ENCODE peak calls at places on chromosome 3, in nine cellular contexts. One of them, this sample, is unnamed.

GRCh38 chr3:147937341-147937740 is 528.2 kb downstream of the ZIC1 start:
- DNase-seq in lower leg skin: no peak
- DNase-seq in NCI-H446: no peak
- DNase-seq in NCI-H2029: no peak
- DNase-seq in activated CD8-positive, alpha-beta memory T cell treated with anti-CD3 and anti-CD28 coated beads for 24 hours: no peak
- DNase-seq in NCI-H345: no peak
- DNase-seq in suprapubic skin: no peak
- DNase-seq in activated T-cell treated with anti-CD3 and anti-CD28 coated beads for 24 hours: no peak
- DNase-seq in activated naive CD4-positive, alpha-beta T cell treated with anti-CD3 and anti-CD28 coated beads, Interleukin-2, amount 50 U/mL, for 16 hours: no peak
- DNase-seq in this sample: no peak

GRCh38 chr3:126926684-126927404 is 56.1 kb upstream of the PLXNA1 start:
- DNase-seq in suprapubic skin: no peak
- DNase-seq in activated T-cell treated with anti-CD3 and anti-CD28 coated beads for 24 hours: no peak
- DNase-seq in NCI-H446: no peak
- DNase-seq in NCI-H345: no peak
- DNase-seq in lower leg skin: no peak
- DNase-seq in activated naive CD4-positive, alpha-beta T cell treated with anti-CD3 and anti-CD28 coated beads, Interleukin-2, amount 50 U/mL, for 16 hours: no peak
- DNase-seq in NCI-H2029: no peak
- DNase-seq in activated CD8-positive, alpha-beta memory T cell treated with anti-CD3 and anti-CD28 coated beads for 24 hours: no peak
- DNase-seq in this sample: no peak

GRCh38 chr3:11574981-11575669 is 68.6 kb downstream of the VGLL4 start:
- DNase-seq in suprapubic skin: no peak
- DNase-seq in lower leg skin: peak
- DNase-seq in NCI-H345: no peak
- DNase-seq in activated CD8-positive, alpha-beta memory T cell treated with anti-CD3 and anti-CD28 coated beads for 24 hours: no peak
- DNase-seq in NCI-H2029: no peak
- DNase-seq in activated T-cell treated with anti-CD3 and anti-CD28 coated beads for 24 hours: no peak
- DNase-seq in NCI-H446: no peak
- DNase-seq in activated naive CD4-positive, alpha-beta T cell treated with anti-CD3 and anti-CD28 coated beads, Interleukin-2, amount 50 U/mL, for 16 hours: no peak
- DNase-seq in this sample: no peak

GRCh38 chr3:62051506-62051905 is 321.8 kb downstream of the FEZF2 start:
- DNase-seq in activated CD8-positive, alpha-beta memory T cell treated with anti-CD3 and anti-CD28 coated beads for 24 hours: no peak
- DNase-seq in lower leg skin: no peak
- DNase-seq in NCI-H446: no peak
- DNase-seq in NCI-H345: peak
- DNase-seq in activated naive CD4-positive, alpha-beta T cell treated with anti-CD3 and anti-CD28 coated beads, Interleukin-2, amount 50 U/mL, for 16 hours: no peak
- DNase-seq in activated T-cell treated with anti-CD3 and anti-CD28 coated beads for 24 hours: no peak
- DNase-seq in NCI-H2029: peak
- DNase-seq in suprapubic skin: no peak
- DNase-seq in this sample: no peak

GRCh38 chr3:149657796-149658443 is at the start of gene WWTR1:
- DNase-seq in activated T-cell treated with anti-CD3 and anti-CD28 coated beads for 24 hours: no peak
- DNase-seq in suprapubic skin: peak
- DNase-seq in NCI-H446: peak
- DNase-seq in NCI-H345: peak
- DNase-seq in NCI-H2029: peak
- DNase-seq in activated CD8-positive, alpha-beta memory T cell treated with anti-CD3 and anti-CD28 coated beads for 24 hours: peak
- DNase-seq in lower leg skin: peak
- DNase-seq in activated naive CD4-positive, alpha-beta T cell treated with anti-CD3 and anti-CD28 coated beads, Interleukin-2, amount 50 U/mL, for 16 hours: peak
- DNase-seq in this sample: peak

GRCh38 chr3:190505381-190506003 is 8.4 kb upstream of the IL1RAP start:
- DNase-seq in NCI-H446: no peak
- DNase-seq in activated T-cell treated with anti-CD3 and anti-CD28 coated beads for 24 hours: no peak
- DNase-seq in activated naive CD4-positive, alpha-beta T cell treated with anti-CD3 and anti-CD28 coated beads, Interleukin-2, amount 50 U/mL, for 16 hours: no peak
- DNase-seq in activated CD8-positive, alpha-beta memory T cell treated with anti-CD3 and anti-CD28 coated beads for 24 hours: no peak
- DNase-seq in NCI-H2029: no peak
- DNase-seq in suprapubic skin: no peak
- DNase-seq in NCI-H345: no peak
- DNase-seq in lower leg skin: no peak
- DNase-seq in this sample: no peak

GRCh38 chr3:16251316-16252085 is 13.2 kb downstream of the DPH3 start:
- DNase-seq in NCI-H2029: no peak
- DNase-seq in suprapubic skin: no peak
- DNase-seq in NCI-H446: no peak
- DNase-seq in activated T-cell treated with anti-CD3 and anti-CD28 coated beads for 24 hours: no peak
- DNase-seq in activated CD8-positive, alpha-beta memory T cell treated with anti-CD3 and anti-CD28 coated beads for 24 hours: no peak
- DNase-seq in NCI-H345: no peak
- DNase-seq in lower leg skin: no peak
- DNase-seq in activated naive CD4-positive, alpha-beta T cell treated with anti-CD3 and anti-CD28 coated beads, Interleukin-2, amount 50 U/mL, for 16 hours: no peak
- DNase-seq in this sample: no peak

GRCh38 chr3:148958681-148959080 is 32.7 kb upstream of the GYG1 start:
- DNase-seq in activated T-cell treated with anti-CD3 and anti-CD28 coated beads for 24 hours: no peak
- DNase-seq in activated CD8-positive, alpha-beta memory T cell treated with anti-CD3 and anti-CD28 coated beads for 24 hours: no peak
- DNase-seq in lower leg skin: no peak
- DNase-seq in suprapubic skin: no peak
- DNase-seq in activated naive CD4-positive, alpha-beta T cell treated with anti-CD3 and anti-CD28 coated beads, Interleukin-2, amount 50 U/mL, for 16 hours: no peak
- DNase-seq in NCI-H446: no peak
- DNase-seq in NCI-H345: no peak
- DNase-seq in NCI-H2029: no peak
- DNase-seq in this sample: no peak

GRCh38 chr3:182795383-182795782 is 2.1 kb downstream of the ATP11B start:
- DNase-seq in suprapubic skin: no peak
- DNase-seq in lower leg skin: no peak
- DNase-seq in NCI-H2029: no peak
- DNase-seq in NCI-H446: no peak
- DNase-seq in activated CD8-positive, alpha-beta memory T cell treated with anti-CD3 and anti-CD28 coated beads for 24 hours: no peak
- DNase-seq in activated naive CD4-positive, alpha-beta T cell treated with anti-CD3 and anti-CD28 coated beads, Interleukin-2, amount 50 U/mL, for 16 hours: no peak
- DNase-seq in NCI-H345: no peak
- DNase-seq in activated T-cell treated with anti-CD3 and anti-CD28 coated beads for 24 hours: peak
- DNase-seq in this sample: peak

GRCh38 chr3:152707314-152707713 is 127.6 kb upstream of the P2RY1 start:
- DNase-seq in suprapubic skin: no peak
- DNase-seq in NCI-H2029: no peak
- DNase-seq in activated T-cell treated with anti-CD3 and anti-CD28 coated beads for 24 hours: no peak
- DNase-seq in NCI-H446: no peak
- DNase-seq in activated CD8-positive, alpha-beta memory T cell treated with anti-CD3 and anti-CD28 coated beads for 24 hours: no peak
- DNase-seq in activated naive CD4-positive, alpha-beta T cell treated with anti-CD3 and anti-CD28 coated beads, Interleukin-2, amount 50 U/mL, for 16 hours: no peak
- DNase-seq in NCI-H345: no peak
- DNase-seq in lower leg skin: no peak
- DNase-seq in this sample: no peak

GRCh38 chr3:146968204-146968651 is 363.1 kb upstream of the PLSCR5 start:
- DNase-seq in lower leg skin: no peak
- DNase-seq in activated CD8-positive, alpha-beta memory T cell treated with anti-CD3 and anti-CD28 coated beads for 24 hours: no peak
- DNase-seq in NCI-H2029: no peak
- DNase-seq in activated T-cell treated with anti-CD3 and anti-CD28 coated beads for 24 hours: no peak
- DNase-seq in suprapubic skin: no peak
- DNase-seq in NCI-H446: no peak
- DNase-seq in NCI-H345: no peak
- DNase-seq in activated naive CD4-positive, alpha-beta T cell treated with anti-CD3 and anti-CD28 coated beads, Interleukin-2, amount 50 U/mL, for 16 hours: no peak
- DNase-seq in this sample: no peak

GRCh38 chr3:2810723-2811122 is 299.5 kb downstream of the IL5RA start:
- DNase-seq in activated CD8-positive, alpha-beta memory T cell treated with anti-CD3 and anti-CD28 coated beads for 24 hours: no peak
- DNase-seq in NCI-H2029: no peak
- DNase-seq in NCI-H345: no peak
- DNase-seq in activated naive CD4-positive, alpha-beta T cell treated with anti-CD3 and anti-CD28 coated beads, Interleukin-2, amount 50 U/mL, for 16 hours: no peak
- DNase-seq in suprapubic skin: no peak
- DNase-seq in activated T-cell treated with anti-CD3 and anti-CD28 coated beads for 24 hours: no peak
- DNase-seq in NCI-H446: no peak
- DNase-seq in lower leg skin: no peak
- DNase-seq in this sample: no peak

GRCh38 chr3:141191097-141191749 is 40.4 kb upstream of the PXYLP1 start:
- DNase-seq in activated CD8-positive, alpha-beta memory T cell treated with anti-CD3 and anti-CD28 coated beads for 24 hours: no peak
- DNase-seq in NCI-H2029: no peak
- DNase-seq in suprapubic skin: no peak
- DNase-seq in NCI-H345: no peak
- DNase-seq in NCI-H446: no peak
- DNase-seq in activated T-cell treated with anti-CD3 and anti-CD28 coated beads for 24 hours: no peak
- DNase-seq in activated naive CD4-positive, alpha-beta T cell treated with anti-CD3 and anti-CD28 coated beads, Interleukin-2, amount 50 U/mL, for 16 hours: no peak
- DNase-seq in lower leg skin: no peak
- DNase-seq in this sample: no peak